ENCODE peak calls at places on chromosomes 5 and 9, in five cellular contexts. S is retina; N is stimulated activated naive CD8-positive, alpha-beta T cell treated with anti-CD3 and anti-CD28 coated beads, Interleukin-15, amount 100 ng/mL, for 72 hours; O is HepG2; X is fibroblast of mammary gland. F is an unnamed sample.

GRCh38 chr5:147055850-147056523 is 177.4 kb upstream of the PPP2R2B start:
- DNase-seq in S (peak; percentile 35), N (no peak), O (no peak), X (no peak), F (no peak)

GRCh38 chr5:56456002-56456401 is 222.9 kb upstream of the ANKRD55 start:
- DNase-seq in S (no peak), N (no peak), O (no peak), X (no peak), F (no peak)

GRCh38 chr9:97501177-97501971 is at the start of gene TMOD1:
- DNase-seq in S (peak; percentile 64), N (peak; percentile 28), O (peak; percentile 35), X (no peak), F (peak; percentile 38)

GRCh38 chr5:1488882-1489680 is 34.7 kb downstream of the LPCAT1 start:
- DNase-seq in S (no peak), N (peak; percentile 47), O (no peak), X (peak; percentile 91), F (no peak)

GRCh38 chr9:137631608-137632431 is 13.0 kb downstream of the EHMT1 start:
- DNase-seq in S (no peak), N (no peak), O (no peak), X (no peak), F (peak; percentile 39)

GRCh38 chr9:109536859-109537258 is 38.8 kb upstream of the PTPN3 start:
- DNase-seq in S (no peak), N (no peak), O (no peak), X (no peak), F (no peak)

GRCh38 chr9:133144142-133144886 is 19.4 kb downstream of the GBGT1 start:
- DNase-seq in S (peak; percentile 93), N (peak; percentile 94), O (peak; percentile 81), X (peak; percentile 30), F (peak; percentile 26)

GRCh38 chr5:53160895-53161294 is 51.3 kb upstream of the MOCS2 start:
- DNase-seq in S (no peak), N (no peak), O (no peak), X (no peak), F (no peak)

GRCh38 chr9:2874001-2874750 is 30.3 kb upstream of the PUM3 start:
- DNase-seq in S (no peak), N (no peak), O (no peak), X (peak; percentile 9), F (no peak)

GRCh38 chr9:79896390-79896789 is 324.6 kb downstream of the TLE4 start:
- DNase-seq in S (no peak), N (no peak), O (no peak), X (no peak), F (no peak)

F was measured in HL-60.